ENCODE peak calls at places on chromosomes 2 and 18, in five cellular contexts. M, C, P, Q and D are unnamed samples. For H3K27me3, the result is how much of the 10 kb centered on the place peaks cover.

GRCh38 chr2:239142806-239143205 is 258.0 kb downstream of the HDAC4 start:
- DNase-seq in M (no peak), C (no peak), P (no peak), Q (peak), D (no peak)

GRCh38 chr2:41908349-41908748 is 139.5 kb upstream of the PKDCC start:
- DNase-seq in M (no peak), C (no peak), P (no peak), Q (no peak), D (no peak)

GRCh38 chr2:3440486-3440885 is 61.0 kb downstream of the TRAPPC12 start:
- DNase-seq in M (no peak), C (no peak), P (no peak), Q (no peak), D (no peak)

GRCh38 chr2:48406096-48406495 is 123.9 kb upstream of the STON1 start:
- DNase-seq in M (no peak), C (no peak), P (no peak), Q (no peak), D (no peak)

GRCh38 chr2:216004408-216005283 is 8.7 kb downstream of the MREG start:
- DNase-seq in M (no peak), C (no peak), P (no peak), Q (no peak), D (no peak)

GRCh38 chr2:46232860-46233259 is 64.3 kb upstream of the EPAS1 start:
- DNase-seq in M (no peak), C (no peak), P (no peak), Q (no peak), D (no peak)

GRCh38 chr2:166924967-166925366 is 36.7 kb downstream of the XIRP2 start:
- DNase-seq in M (no peak), C (no peak), P (no peak), Q (no peak), D (no peak)

GRCh38 chr2:180367831-180368230 is 360.7 kb upstream of the CWC22 start:
- DNase-seq in M (no peak), C (no peak), P (no peak), Q (no peak), D (no peak)

GRCh38 chr2:126527836-126528490 is 128.0 kb upstream of the GYPC start:
- DNase-seq in M (peak), C (peak), P (peak), Q (peak), D (peak)

GRCh38 chr2:55155764-55156221 is 76.3 kb downstream of the CLHC1 start:
- DNase-seq in M (peak), C (no peak), P (no peak), Q (no peak), D (no peak)

GRCh38 chr18:77062518-77063003 is 70.0 kb downstream of the MBP start:
- DNase-seq in M (no peak), C (no peak), P (no peak), Q (no peak), D (peak)

GRCh38 chr18:5475252-5475651 is 68.5 kb downstream of the EPB41L3 start:
- DNase-seq in M (no peak), C (no peak), P (no peak), Q (no peak), D (no peak)

GRCh38 chr2:140442319-140442718 is 1662.1 kb upstream of the NXPH2 start:
- DNase-seq in M (no peak), C (no peak), P (no peak), Q (no peak), D (no peak)

GRCh38 chr2:240598311-240598911 is 11.9 kb downstream of the CAPN10 start:
- DNase-seq in M (no peak), C (no peak), P (no peak), Q (peak), D (peak)

GRCh38 chr2:192161670-192162290 is 33.0 kb downstream of the TMEFF2 start:
- DNase-seq in M (no peak), C (no peak), P (no peak), Q (no peak), D (no peak)

GRCh38 chr2:182625814-182626213 is 90.2 kb upstream of the DNAJC10 start:
- DNase-seq in M (no peak), C (no peak), P (no peak), Q (no peak), D (no peak)

GRCh38 chr18:32317651-32318050 is 127.8 kb downstream of the MEP1B start:
- DNase-seq in M (peak), C (no peak), P (no peak), Q (no peak), D (no peak)

GRCh38 chr2:153077311-153077710 is 358.9 kb downstream of the ARL6IP6 start:
- DNase-seq in M (peak), C (no peak), P (no peak), Q (no peak), D (no peak)

GRCh38 chr2:46716806-46717732 is 198.5 kb downstream of the MCFD2 start:
- DNase-seq in M (peak), C (no peak), P (no peak), Q (no peak), D (no peak)

DNA sequence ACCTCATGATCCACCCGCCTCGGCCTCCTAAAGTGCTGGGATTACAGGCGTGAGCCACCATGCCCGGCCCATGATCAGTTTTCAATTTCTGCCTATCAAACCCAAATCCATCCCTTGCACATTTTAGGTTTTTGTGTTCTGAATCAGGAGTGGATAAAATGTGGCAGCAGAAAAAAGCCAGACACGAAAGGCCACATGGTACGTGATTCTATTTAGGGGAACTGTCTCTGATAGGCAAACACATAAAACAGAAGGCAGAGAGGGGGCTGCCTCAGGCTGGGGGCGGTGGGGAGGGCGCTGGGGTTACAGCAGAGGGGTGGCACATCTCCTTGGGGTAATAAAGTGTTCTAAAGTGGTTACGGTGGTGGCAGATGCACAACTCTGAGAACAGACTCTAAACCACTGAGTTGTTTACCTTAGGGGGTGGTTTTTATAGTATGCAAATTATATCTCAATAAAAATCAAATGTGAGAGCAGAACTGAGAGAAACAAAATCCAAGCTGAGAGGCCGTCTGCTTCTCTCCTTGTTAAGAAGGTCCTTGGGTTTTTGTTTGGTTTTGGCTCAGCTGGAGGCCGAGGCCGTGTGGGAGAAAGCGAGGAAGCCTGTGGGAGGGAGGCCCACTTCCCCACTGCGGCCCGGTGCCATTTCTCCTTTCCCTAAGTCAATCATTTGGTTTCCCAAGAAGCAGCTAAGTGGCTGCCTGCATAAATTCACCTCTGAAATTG is 78.0 kb downstream of the SOWAHC start:
- DNase-seq in M (no peak), C (no peak), P (no peak), Q (no peak), D (no peak)
- H3K27me3 ChIP-seq in M (under half), C (under half), P (under half), Q (under half), D (under half)

GRCh38 chr2:64498438-64498837 is 25.7 kb upstream of the AFTPH start:
- DNase-seq in M (no peak), C (no peak), P (no peak), Q (no peak), D (no peak)
- H3K27me3 ChIP-seq in M (under half), C (under half), P (under half), Q (under half), D (under half)

DNA sequence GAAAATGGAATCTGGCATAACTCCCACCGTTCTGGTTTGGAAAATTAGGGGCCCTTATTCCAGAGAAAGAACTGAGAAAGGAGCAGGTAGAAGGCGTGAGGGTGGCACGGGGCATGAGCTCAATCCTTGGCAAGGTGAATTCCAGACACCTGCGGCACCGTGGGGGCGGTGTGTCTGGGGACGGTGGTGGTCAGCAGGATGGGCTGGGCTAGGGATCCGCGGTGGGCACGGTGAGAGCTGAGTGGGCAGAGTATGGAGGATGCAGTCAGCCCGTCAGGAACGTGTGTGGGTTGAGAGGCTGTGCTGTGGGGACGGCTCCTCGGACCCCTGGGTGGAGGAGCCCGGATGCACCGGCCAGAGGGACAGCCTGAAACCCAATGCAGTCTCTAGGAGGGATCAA is 61.1 kb downstream of the GNAL start:
- DNase-seq in M (no peak), C (no peak), P (no peak), Q (no peak), D (no peak)
- H3K27me3 ChIP-seq in M (under half), C (under half), P (under half), Q (half or more), D (under half)

GRCh38 chr2:64380853-64381527 is 73.0 kb upstream of the LGALSL start:
- DNase-seq in M (no peak), C (no peak), P (no peak), Q (no peak), D (no peak)

GRCh38 chr2:64379221-64379620 is 74.7 kb upstream of the LGALSL start:
- DNase-seq in M (no peak), C (no peak), P (no peak), Q (no peak), D (no peak)

GRCh38 chr2:64371727-64372126 is 82.2 kb upstream of the LGALSL start:
- DNase-seq in M (no peak), C (no peak), P (no peak), Q (no peak), D (no peak)

GRCh38 chr2:64374686-64375085 is 79.3 kb upstream of the LGALSL start:
- DNase-seq in M (no peak), C (no peak), P (no peak), Q (no peak), D (no peak)

DNA sequence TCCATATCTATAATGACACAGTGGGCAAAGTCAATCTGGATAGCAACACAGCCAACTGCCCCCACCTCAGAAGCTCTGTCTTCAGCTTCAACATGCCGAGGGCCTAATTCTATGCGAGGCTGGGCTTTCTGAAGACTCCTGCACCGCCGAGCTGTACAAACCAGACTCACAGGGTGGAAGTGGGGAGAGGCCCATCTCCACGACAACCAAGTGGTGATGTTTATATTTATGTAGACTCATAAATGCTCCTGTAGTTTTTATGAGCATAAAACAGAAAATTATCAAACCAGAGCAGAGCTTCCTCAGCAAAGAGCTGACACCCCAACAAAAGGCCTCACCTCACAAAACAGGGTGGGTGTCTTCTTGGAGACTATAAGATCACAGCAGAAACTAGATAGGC is 77.0 kb upstream of the LGALSL start:
- DNase-seq in M (no peak), C (no peak), P (no peak), Q (no peak), D (no peak)
- H3K27me3 ChIP-seq in M (under half), C (under half), P (under half), Q (under half), D (under half)

DNA sequence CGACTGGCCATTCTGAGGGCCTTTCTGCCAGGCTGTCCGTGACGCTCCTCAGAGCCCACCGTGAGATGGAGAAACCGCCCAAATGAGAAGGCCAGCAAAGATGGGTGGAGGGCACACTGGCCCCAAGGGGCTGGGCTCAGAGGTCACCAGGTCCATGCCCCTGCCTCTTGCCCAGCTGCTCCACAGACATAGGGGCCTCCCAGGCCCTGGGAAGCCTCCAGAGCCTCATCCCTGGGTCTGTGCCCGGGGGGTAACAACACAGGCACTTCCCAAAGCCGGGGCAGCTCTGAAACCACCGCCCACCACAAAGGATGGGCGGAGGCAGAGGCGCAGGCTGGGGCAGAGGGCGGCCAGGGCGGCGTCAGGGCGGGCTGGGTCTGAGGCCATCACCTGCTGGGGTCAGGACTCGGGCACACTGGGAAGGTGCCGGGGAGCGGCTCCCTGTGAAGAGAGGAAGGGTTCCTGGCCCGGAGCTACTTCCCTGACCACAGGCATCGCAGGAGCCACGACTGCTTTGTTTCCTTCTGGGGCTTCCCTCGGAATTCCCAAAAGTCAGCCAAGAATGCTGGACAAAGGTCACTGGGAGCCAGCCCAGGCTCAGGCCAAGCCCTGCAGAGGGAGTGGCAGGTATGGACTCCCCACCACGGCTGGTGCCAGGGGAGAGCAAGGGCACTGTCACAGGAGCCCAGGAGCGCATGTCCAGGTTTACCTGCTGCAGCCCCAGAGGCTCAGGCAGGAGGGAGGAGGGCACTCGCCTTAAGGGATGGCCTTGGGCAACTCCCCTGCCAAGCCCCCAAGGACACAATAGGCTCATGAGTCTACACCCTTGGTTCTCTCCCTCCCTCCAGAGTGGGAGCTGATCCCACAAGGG is 9.4 kb downstream of the CYP26B1 start:
- DNase-seq in M (no peak), C (no peak), P (no peak), Q (no peak), D (no peak)
- H3K27me3 ChIP-seq in M (under half), C (under half), P (under half), Q (under half), D (under half)

GRCh38 chr2:176107731-176108181 is 676 bp downstream of the HOXD11 start:
- DNase-seq in M (no peak), C (no peak), P (no peak), Q (no peak), D (no peak)
- H3K27me3 ChIP-seq in M (half or more), C (under half), P (under half), Q (half or more), D (half or more)

GRCh38 chr18:79397288-79397829 is 1.6 kb downstream of the NFATC1 start:
- DNase-seq in M (no peak), C (no peak), P (no peak), Q (peak), D (no peak)

GRCh38 chr18:79395761-79396404 is at the start of gene NFATC1:
- DNase-seq in M (peak), C (no peak), P (no peak), Q (peak), D (peak)

GRCh38 chr18:79397830-79398761 is 2.4 kb downstream of the NFATC1 start:
- DNase-seq in M (no peak), C (no peak), P (no peak), Q (peak), D (peak)

GRCh38 chr18:79395308-79395640 is 456 bp upstream of the NFATC1 start:
- DNase-seq in M (no peak), C (no peak), P (no peak), Q (peak), D (no peak)

DNA sequence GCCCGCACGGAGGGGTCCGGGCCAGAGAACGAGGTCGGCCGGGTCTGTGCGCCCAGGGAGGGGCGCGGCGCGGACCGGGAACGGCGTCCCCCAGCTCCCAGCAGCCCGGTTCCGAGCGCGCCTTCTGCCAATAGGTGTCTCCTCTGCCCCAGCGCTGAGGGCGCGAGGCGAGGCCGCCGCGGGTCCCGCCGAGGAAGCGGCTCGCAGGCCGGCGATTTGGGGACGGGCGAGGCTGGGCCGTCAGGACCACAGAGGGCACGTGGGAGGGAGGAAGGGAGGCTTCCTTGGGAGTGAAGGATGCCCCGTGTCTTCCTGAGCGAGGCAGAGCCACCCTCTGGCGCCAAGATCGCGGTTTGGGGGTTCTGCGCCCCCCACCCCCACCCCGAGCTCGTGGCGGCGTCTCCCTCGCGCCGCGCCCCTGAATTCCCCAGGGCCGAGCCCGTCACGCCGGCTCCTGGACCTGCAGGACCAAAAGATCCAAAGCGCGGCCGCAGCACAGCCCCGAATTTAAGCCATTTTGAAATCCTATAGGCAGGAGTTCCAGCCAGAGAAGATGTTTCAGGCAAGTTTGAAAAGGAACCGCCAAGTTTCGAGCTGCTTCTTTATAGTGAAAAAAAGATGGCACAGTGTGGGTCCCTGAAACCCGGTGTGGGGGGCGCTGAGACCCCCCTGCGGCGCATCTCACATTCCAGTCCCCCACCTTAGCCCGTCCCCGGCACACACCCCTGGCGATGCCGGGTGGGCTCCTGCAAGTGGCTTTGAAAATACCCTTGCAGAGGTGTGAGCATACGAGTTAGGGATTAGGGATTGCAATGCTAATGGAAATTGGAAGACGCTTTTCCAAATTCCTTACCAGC is 929 bp downstream of the NFATC1 start:
- DNase-seq in M (peak), C (no peak), P (no peak), Q (peak), D (peak)
- H3K27me3 ChIP-seq in M (under half), C (under half), P (under half), Q (under half), D (under half)

GRCh38 chr2:118982039-118982438 is 40.0 kb downstream of the MARCO start:
- DNase-seq in M (no peak), C (no peak), P (no peak), Q (no peak), D (no peak)

GRCh38 chr2:118980022-118980421 is 38.0 kb downstream of the MARCO start:
- DNase-seq in M (no peak), C (no peak), P (no peak), Q (no peak), D (no peak)

GRCh38 chr2:118980573-118980972 is 38.6 kb downstream of the MARCO start:
- DNase-seq in M (no peak), C (no peak), P (no peak), Q (no peak), D (no peak)

GRCh38 chr2:118981627-118982026 is 39.6 kb downstream of the MARCO start:
- DNase-seq in M (no peak), C (no peak), P (no peak), Q (no peak), D (no peak)

DNA sequence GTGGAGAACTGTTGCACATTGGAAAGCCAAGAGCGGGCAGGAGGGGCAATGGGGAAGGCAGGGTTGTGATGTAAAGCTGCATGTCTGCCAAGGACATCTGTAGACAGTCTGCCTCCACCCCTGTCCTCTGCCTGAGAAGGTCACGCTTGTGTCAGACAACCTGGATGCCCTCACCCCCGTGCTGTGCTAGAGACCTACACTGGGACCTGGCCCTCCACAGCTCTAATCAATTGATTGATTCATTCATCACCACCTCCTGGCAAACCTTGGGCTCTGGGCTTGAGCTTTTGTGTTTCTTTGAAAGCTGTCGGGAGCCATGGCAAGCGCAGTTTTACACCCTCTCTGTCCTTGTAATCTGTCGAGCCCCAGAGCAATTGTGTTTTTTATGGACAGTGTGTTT is 41.1 kb downstream of the MARCO start:
- DNase-seq in M (no peak), C (no peak), P (no peak), Q (no peak), D (no peak)
- H3K27me3 ChIP-seq in M (under half), C (under half), P (under half), Q (under half), D (under half)